ENCODE peak calls at places on chromosomes 4 and X, in seven cellular contexts. One of them, this sample, is unnamed.

GRCh38 chrX:71533850-71534515 is 1.1 kb downstream of the OGT start:
- DNase-seq in NCI-H1092 treated with DMSO at 0.1 percent for 48 hours: peak; percentile 66
- DNase-seq in left cardiac atrium: peak; percentile 56
- DNase-seq in activated T-cell treated with anti-CD3 and anti-CD28 coated beads, Interleukin-2, amount 50 U/mL, for 72 hours: peak; percentile 67
- DNase-seq in ELF-1: peak; percentile 73
- DNase-seq in tibial artery: peak; percentile 68
- DNase-seq in cardiac septum: no peak
- DNase-seq in this sample: peak; percentile 66

GRCh38 chr4:90025248-90025647 is 101.9 kb upstream of the CCSER1 start:
- DNase-seq in tibial artery: no peak
- DNase-seq in cardiac septum: no peak
- DNase-seq in NCI-H1092 treated with DMSO at 0.1 percent for 48 hours: peak; percentile 21
- DNase-seq in left cardiac atrium: no peak
- DNase-seq in activated T-cell treated with anti-CD3 and anti-CD28 coated beads, Interleukin-2, amount 50 U/mL, for 72 hours: no peak
- DNase-seq in ELF-1: no peak
- DNase-seq in this sample: no peak

GRCh38 chrX:20789103-20789502 is 522.4 kb upstream of the RPS6KA3 start:
- DNase-seq in ELF-1: no peak
- DNase-seq in NCI-H1092 treated with DMSO at 0.1 percent for 48 hours: no peak
- DNase-seq in tibial artery: no peak
- DNase-seq in cardiac septum: no peak
- DNase-seq in activated T-cell treated with anti-CD3 and anti-CD28 coated beads, Interleukin-2, amount 50 U/mL, for 72 hours: no peak
- DNase-seq in left cardiac atrium: no peak
- DNase-seq in this sample: no peak

GRCh38 chr4:57172065-57172464 is 61.9 kb upstream of the IGFBP7 start:
- DNase-seq in NCI-H1092 treated with DMSO at 0.1 percent for 48 hours: no peak
- DNase-seq in tibial artery: no peak
- DNase-seq in left cardiac atrium: no peak
- DNase-seq in cardiac septum: no peak
- DNase-seq in ELF-1: no peak
- DNase-seq in activated T-cell treated with anti-CD3 and anti-CD28 coated beads, Interleukin-2, amount 50 U/mL, for 72 hours: no peak
- DNase-seq in this sample: no peak

GRCh38 chr4:14668296-14668695 is 334.0 kb upstream of the CPEB2 start:
- DNase-seq in activated T-cell treated with anti-CD3 and anti-CD28 coated beads, Interleukin-2, amount 50 U/mL, for 72 hours: no peak
- DNase-seq in tibial artery: no peak
- DNase-seq in NCI-H1092 treated with DMSO at 0.1 percent for 48 hours: no peak
- DNase-seq in left cardiac atrium: no peak
- DNase-seq in cardiac septum: no peak
- DNase-seq in ELF-1: no peak
- DNase-seq in this sample: no peak

GRCh38 chr4:81380364-81380853 is 91.3 kb downstream of the RASGEF1B start:
- DNase-seq in activated T-cell treated with anti-CD3 and anti-CD28 coated beads, Interleukin-2, amount 50 U/mL, for 72 hours: no peak
- DNase-seq in tibial artery: no peak
- DNase-seq in NCI-H1092 treated with DMSO at 0.1 percent for 48 hours: peak; percentile 12
- DNase-seq in left cardiac atrium: no peak
- DNase-seq in ELF-1: no peak
- DNase-seq in cardiac septum: no peak
- DNase-seq in this sample: no peak

GRCh38 chr4:100632163-100632562 is 114.3 kb upstream of the EMCN start:
- DNase-seq in NCI-H1092 treated with DMSO at 0.1 percent for 48 hours: peak; percentile 64
- DNase-seq in left cardiac atrium: no peak
- DNase-seq in ELF-1: no peak
- DNase-seq in tibial artery: no peak
- DNase-seq in activated T-cell treated with anti-CD3 and anti-CD28 coated beads, Interleukin-2, amount 50 U/mL, for 72 hours: no peak
- DNase-seq in cardiac septum: no peak
- DNase-seq in this sample: no peak

GRCh38 chr4:16237715-16238114 is 11.4 kb upstream of the TAPT1 start:
- DNase-seq in left cardiac atrium: no peak
- DNase-seq in tibial artery: no peak
- DNase-seq in activated T-cell treated with anti-CD3 and anti-CD28 coated beads, Interleukin-2, amount 50 U/mL, for 72 hours: no peak
- DNase-seq in ELF-1: no peak
- DNase-seq in cardiac septum: no peak
- DNase-seq in NCI-H1092 treated with DMSO at 0.1 percent for 48 hours: no peak
- DNase-seq in this sample: no peak

GRCh38 chrX:68989865-68990606 is 161.2 kb downstream of the EFNB1 start:
- DNase-seq in tibial artery: no peak
- DNase-seq in cardiac septum: no peak
- DNase-seq in NCI-H1092 treated with DMSO at 0.1 percent for 48 hours: peak; percentile 32
- DNase-seq in left cardiac atrium: peak; percentile 66
- DNase-seq in ELF-1: peak; percentile 99
- DNase-seq in activated T-cell treated with anti-CD3 and anti-CD28 coated beads, Interleukin-2, amount 50 U/mL, for 72 hours: no peak
- DNase-seq in this sample: no peak

GRCh38 chrX:39487166-39488006 is 610.4 kb downstream of the BCOR start:
- DNase-seq in NCI-H1092 treated with DMSO at 0.1 percent for 48 hours: no peak
- DNase-seq in tibial artery: no peak
- DNase-seq in activated T-cell treated with anti-CD3 and anti-CD28 coated beads, Interleukin-2, amount 50 U/mL, for 72 hours: no peak
- DNase-seq in ELF-1: no peak
- DNase-seq in cardiac septum: no peak
- DNase-seq in left cardiac atrium: no peak
- DNase-seq in this sample: no peak

GRCh38 chr4:172979332-172979731 is 189.3 kb upstream of the GALNT7 start:
- DNase-seq in NCI-H1092 treated with DMSO at 0.1 percent for 48 hours: no peak
- DNase-seq in ELF-1: no peak
- DNase-seq in activated T-cell treated with anti-CD3 and anti-CD28 coated beads, Interleukin-2, amount 50 U/mL, for 72 hours: no peak
- DNase-seq in cardiac septum: no peak
- DNase-seq in left cardiac atrium: no peak
- DNase-seq in tibial artery: no peak
- DNase-seq in this sample: no peak

GRCh38 chr4:150056569-150056968 is 21.7 kb upstream of the DCLK2 start:
- DNase-seq in tibial artery: no peak
- DNase-seq in left cardiac atrium: no peak
- DNase-seq in ELF-1: no peak
- DNase-seq in cardiac septum: no peak
- DNase-seq in NCI-H1092 treated with DMSO at 0.1 percent for 48 hours: no peak
- DNase-seq in activated T-cell treated with anti-CD3 and anti-CD28 coated beads, Interleukin-2, amount 50 U/mL, for 72 hours: no peak
- DNase-seq in this sample: no peak

GRCh38 chrX:16445166-16445752 is 204.7 kb upstream of the S100G start:
- DNase-seq in tibial artery: no peak
- DNase-seq in activated T-cell treated with anti-CD3 and anti-CD28 coated beads, Interleukin-2, amount 50 U/mL, for 72 hours: peak; percentile 33
- DNase-seq in cardiac septum: no peak
- DNase-seq in NCI-H1092 treated with DMSO at 0.1 percent for 48 hours: peak; percentile 35
- DNase-seq in ELF-1: peak; percentile 68
- DNase-seq in left cardiac atrium: no peak
- DNase-seq in this sample: no peak

GRCh38 chr4:168885416-168885815 is 124.6 kb downstream of the CBR4 start:
- DNase-seq in NCI-H1092 treated with DMSO at 0.1 percent for 48 hours: no peak
- DNase-seq in tibial artery: no peak
- DNase-seq in cardiac septum: no peak
- DNase-seq in activated T-cell treated with anti-CD3 and anti-CD28 coated beads, Interleukin-2, amount 50 U/mL, for 72 hours: no peak
- DNase-seq in ELF-1: no peak
- DNase-seq in left cardiac atrium: no peak
- DNase-seq in this sample: no peak

GRCh38 chr4:176646311-176646710 is 146.4 kb downstream of the VEGFC start:
- DNase-seq in cardiac septum: no peak
- DNase-seq in tibial artery: no peak
- DNase-seq in activated T-cell treated with anti-CD3 and anti-CD28 coated beads, Interleukin-2, amount 50 U/mL, for 72 hours: no peak
- DNase-seq in NCI-H1092 treated with DMSO at 0.1 percent for 48 hours: no peak
- DNase-seq in ELF-1: no peak
- DNase-seq in left cardiac atrium: no peak
- DNase-seq in this sample: no peak